ENCODE peak calls at places on chromosomes 2 and 18, in six cellular contexts. K is H9, E is IMR-90, I is mesenchymal stem cell, A is H1, P is trophoblast cell. N is an unnamed sample.

GRCh38 chr18:47050468-47050867 is 15.0 kb upstream of the ELOA2 start:
- DNase-seq in A (no peak), K (no peak), P (peak), E (peak), I (peak), N (peak)

GRCh38 chr2:171271380-171271779 is 110.7 kb upstream of the TLK1 start:
- DNase-seq in E (no peak), K (no peak), A (no peak), P (peak), I (no peak), N (no peak)

GRCh38 chr2:15155959-15156574 is 405.1 kb downstream of the NBAS start:
- DNase-seq in A (no peak), E (no peak), I (no peak), P (no peak), K (peak), N (no peak)

GRCh38 chr2:95359035-95359434 is 43.5 kb upstream of the FAHD2A start:
- DNase-seq in K (no peak), A (no peak), E (peak), I (no peak), P (peak), N (no peak)

GRCh38 chr2:232761301-232761907 is 15.0 kb downstream of the KCNJ13 start:
- DNase-seq in K (no peak), A (no peak), E (peak), P (peak), I (peak), N (no peak)

GRCh38 chr18:74990563-74991081 is 218.3 kb downstream of the PTGR3 start:
- DNase-seq in K (no peak), E (peak), A (no peak), P (no peak), I (no peak), N (no peak)

GRCh38 chr2:213248637-213249036 is 35.6 kb upstream of the SPAG16 start:
- DNase-seq in P (peak), A (no peak), I (no peak), K (no peak), E (no peak), N (no peak)

GRCh38 chr2:119233326-119234020 is 9.8 kb downstream of the STEAP3 start:
- DNase-seq in E (peak), I (peak), K (no peak), A (no peak), P (no peak), N (no peak)

GRCh38 chr18:832085-832681 is 20.1 kb upstream of the YES1 start:
- DNase-seq in A (no peak), E (no peak), I (peak), K (peak), P (peak), N (no peak)

GRCh38 chr2:24334245-24334633 is 26.1 kb downstream of the ITSN2 start:
- DNase-seq in E (peak), P (no peak), K (no peak), I (peak), A (no peak), N (no peak)

GRCh38 chr2:86747708-86748627 is 27.9 kb downstream of the RMND5A start:
- DNase-seq in I (peak), P (no peak), A (no peak), E (peak), K (no peak), N (no peak)

GRCh38 chr18:24014986-24015896 is 687 bp downstream of the TTC39C start:
- DNase-seq in I (peak), A (no peak), P (peak), E (peak), K (peak), N (peak)

GRCh38 chr2:237207641-237208040 is 122.0 kb downstream of the COPS8 start:
- DNase-seq in P (no peak), K (no peak), I (peak), E (peak), A (no peak), N (no peak)

GRCh38 chr18:3595282-3596273 is 145.6 kb downstream of the TGIF1 start:
- DNase-seq in P (peak), E (peak), K (no peak), I (peak), A (no peak), N (no peak)

GRCh38 chr2:83221258-83221657 is 1237.8 kb downstream of the SUCLG1 start:
- DNase-seq in P (no peak), E (peak), I (no peak), A (no peak), K (no peak), N (no peak)

GRCh38 chr2:10924859-10925258 is 13.1 kb downstream of the KCNF1 start:
- DNase-seq in K (no peak), I (no peak), A (no peak), E (no peak), P (no peak), N (no peak)

GRCh38 chr18:11005528-11005927 is 143.8 kb downstream of the PIEZO2 start:
- DNase-seq in P (no peak), K (no peak), I (peak), A (no peak), E (peak), N (peak)

GRCh38 chr18:44013871-44014270 is 666.8 kb upstream of the SETBP1 start:
- DNase-seq in P (no peak), E (no peak), A (no peak), I (no peak), K (no peak), N (no peak)

GRCh38 chr18:63928331-63928730 is 20.6 kb downstream of the SERPINB10 start:
- DNase-seq in E (no peak), I (no peak), A (no peak), P (no peak), K (no peak), N (no peak)

GRCh38 chr2:119066272-119066804 is 92.2 kb downstream of the C1QL2 start:
- DNase-seq in E (no peak), A (no peak), I (no peak), P (no peak), K (no peak), N (no peak)

GRCh38 chr18:2173464-2173863 is 397.8 kb downstream of the METTL4 start:
- DNase-seq in A (no peak), K (no peak), I (peak), E (peak), P (peak), N (no peak)

GRCh38 chr2:216426938-216427337 is 14.7 kb downstream of the SMARCAL1 start:
- DNase-seq in P (peak), A (no peak), E (peak), I (peak), K (no peak), N (no peak)

GRCh38 chr2:233209117-233209977 is 42.1 kb upstream of the ATG16L1 start:
- DNase-seq in P (peak), E (peak), A (peak), K (peak), I (peak), N (peak)

GRCh38 chr2:28752608-28752984 is 966 bp downstream of the PPP1CB start:
- DNase-seq in A (no peak), I (no peak), E (no peak), K (no peak), P (no peak), N (no peak)

GRCh38 chr2:25362564-25363145 is 20.9 kb upstream of the DNMT3A start:
- DNase-seq in A (no peak), E (no peak), I (no peak), P (no peak), K (no peak), N (no peak)

GRCh38 chr2:59389240-59389639 is 1148.1 kb upstream of the FANCL start:
- DNase-seq in P (peak), E (no peak), K (no peak), I (peak), A (no peak), N (no peak)

GRCh38 chr2:239472220-239472775 is 71.5 kb upstream of the HDAC4 start:
- DNase-seq in A (no peak), I (no peak), P (no peak), E (no peak), K (no peak), N (no peak)

GRCh38 chr18:32346667-32347066 is 124.0 kb downstream of the GAREM1 start:
- DNase-seq in I (peak), P (no peak), E (peak), K (no peak), A (no peak), N (peak)

GRCh38 chr2:26238301-26238958 is 6.0 kb downstream of the HADHA start:
- DNase-seq in I (peak), K (no peak), P (no peak), E (peak), A (no peak), N (no peak)

GRCh38 chr2:69437751-69438154 is 518 bp upstream of the NFU1 start:
- DNase-seq in E (no peak), A (no peak), P (peak), I (no peak), K (no peak), N (no peak)

GRCh38 chr2:223735035-223735640 is 102.2 kb downstream of the AP1S3 start:
- DNase-seq in A (no peak), K (no peak), E (peak), I (no peak), P (no peak), N (no peak)

GRCh38 chr2:153163055-153163454 is 315.5 kb downstream of the RPRM start:
- DNase-seq in E (no peak), K (peak), I (no peak), P (no peak), A (peak), N (peak)

GRCh38 chr2:173644146-173644545 is 289.5 kb downstream of the CDCA7 start:
- DNase-seq in P (no peak), I (peak), E (peak), K (no peak), A (no peak), N (no peak)

GRCh38 chr2:97739893-97740245 is 26.5 kb downstream of the ZAP70 start:
- DNase-seq in A (no peak), E (no peak), P (no peak), I (no peak), K (no peak), N (no peak)
- H3K14ac ChIP-seq in A (no peak), E (no peak), P (peak), I (no peak), K (no peak), N (no peak)

GRCh38 chr2:45944075-45944474 is 292.6 kb downstream of the PRKCE start:
- DNase-seq in P (peak), K (no peak), A (no peak), I (peak), E (peak), N (no peak)
- H3K14ac ChIP-seq in P (no peak), K (no peak), A (no peak), I (no peak), E (peak), N (no peak)

GRCh38 chr18:80074183-80074582 is 34.9 kb upstream of the ADNP2 start:
- DNase-seq in P (no peak), I (no peak), E (no peak), A (no peak), K (no peak), N (no peak)

GRCh38 chr18:80077873-80078272 is 31.2 kb upstream of the ADNP2 start:
- DNase-seq in P (no peak), A (no peak), K (no peak), I (no peak), E (no peak), N (no peak)

GRCh38 chr18:80076379-80076778 is 32.7 kb upstream of the ADNP2 start:
- DNase-seq in P (no peak), A (no peak), K (no peak), E (no peak), I (no peak), N (no peak)

GRCh38 chr18:80070825-80071224 is 36.6 kb downstream of the RBFA start:
- DNase-seq in P (no peak), K (no peak), A (no peak), I (no peak), E (no peak), N (no peak)

GRCh38 chr18:80075940-80076339 is 33.1 kb upstream of the ADNP2 start:
- DNase-seq in E (no peak), P (no peak), A (no peak), K (no peak), I (no peak), N (no peak)
- H3K14ac ChIP-seq in E (no peak), P (no peak), A (no peak), K (no peak), I (no peak), N (no peak)

GRCh38 chr2:43714164-43714563 is 37.9 kb upstream of the C1GALT1C1L start:
- DNase-seq in A (no peak), K (no peak), P (no peak), E (peak), I (peak), N (no peak)

GRCh38 chr2:43718530-43719124 is 42.4 kb upstream of the C1GALT1C1L start:
- DNase-seq in I (no peak), K (no peak), P (no peak), A (no peak), E (no peak), N (no peak)

DNA sequence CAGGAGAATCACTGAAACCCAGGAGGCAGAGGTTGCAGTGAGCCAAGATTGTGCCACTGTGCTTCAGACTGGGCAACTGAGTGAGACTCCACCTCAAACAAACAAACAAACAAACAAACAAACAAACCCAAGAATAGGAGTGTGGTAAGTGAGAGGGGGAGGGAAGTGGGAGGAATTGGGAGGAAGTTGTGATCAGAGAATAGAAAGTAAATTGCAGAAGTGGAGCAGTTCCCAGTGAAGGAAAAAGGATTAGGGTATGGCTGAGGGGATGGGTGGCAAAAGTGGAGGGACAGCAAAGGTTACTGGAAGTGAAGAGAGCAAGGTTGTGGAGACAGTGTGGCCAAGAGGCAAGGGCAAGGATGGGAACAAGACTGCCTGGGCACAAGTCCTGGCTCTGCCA is 41.1 kb upstream of the C1GALT1C1L start:
- DNase-seq in A (no peak), I (no peak), P (no peak), K (no peak), E (no peak), N (no peak)
- H3K14ac ChIP-seq in A (no peak), I (no peak), P (no peak), K (no peak), E (no peak), N (no peak)

DNA sequence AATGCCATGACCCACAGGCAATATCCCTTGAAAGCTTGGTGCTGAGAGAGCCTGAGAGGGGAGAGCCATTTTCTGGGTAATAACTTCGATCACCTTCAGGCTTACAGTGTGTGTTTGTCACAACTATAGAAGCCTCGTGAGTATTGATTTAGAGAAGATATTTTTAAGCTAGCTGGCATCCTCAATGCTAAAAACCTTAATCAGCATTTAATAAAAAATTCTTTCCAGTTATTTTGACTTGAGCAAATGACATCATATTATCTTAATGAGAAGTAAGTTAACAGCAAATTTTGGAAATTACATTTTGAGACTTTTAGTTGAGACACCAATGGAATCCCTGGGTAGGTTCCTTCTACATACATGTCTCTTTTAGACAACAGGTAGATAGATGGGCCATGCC is 283.7 kb downstream of the NYAP2 start:
- DNase-seq in I (no peak), E (no peak), A (no peak), K (no peak), P (no peak), N (no peak)
- H3K14ac ChIP-seq in I (no peak), E (no peak), A (no peak), K (no peak), P (no peak), N (no peak)

GRCh38 chr2:16687949-16688348 is 22.3 kb upstream of the CYRIA start:
- DNase-seq in K (no peak), P (no peak), E (no peak), A (no peak), I (no peak), N (no peak)

GRCh38 chr2:16693854-16694253 is 28.2 kb upstream of the CYRIA start:
- DNase-seq in E (no peak), P (no peak), A (no peak), I (no peak), K (no peak), N (no peak)
- H3K14ac ChIP-seq in E (no peak), P (no peak), A (no peak), I (no peak), K (no peak), N (no peak)